ENCODE peak calls at places on chromosomes 1 and 21, in six cellular contexts. V is H1, F is neuronal stem cell, R is mesenchymal stem cell, A is IMR-90, B is H9. O is an unnamed sample. For H3K4me1, the result is how much of the 10 kb centered on the place peaks cover.

GRCh38 chr1:22398656-22399420 is 52.8 kb upstream of the ZBTB40 start:
- DNase-seq in R (no peak), B (no peak), F (no peak), A (no peak), V (no peak), O (no peak)

GRCh38 chr1:148362141-148362929 is 120.8 kb downstream of the PPIAL4G start:
- DNase-seq in A (peak), F (no peak), V (peak), B (peak), R (no peak), O (peak)

GRCh38 chr1:227317541-227318002 is 720 bp downstream of the CDC42BPA start:
- DNase-seq in R (peak), A (peak), B (peak), V (peak), F (peak), O (peak)

GRCh38 chr1:71068325-71069240 is 12.3 kb downstream of the ZRANB2 start:
- DNase-seq in V (no peak), B (no peak), A (no peak), F (no peak), R (no peak), O (no peak)

GRCh38 chr1:112938188-112938587 is 17.8 kb downstream of the SLC16A1 start:
- DNase-seq in V (no peak), F (no peak), A (peak), B (no peak), R (no peak), O (no peak)

GRCh38 chr1:227718932-227719331 is 16.2 kb downstream of the JMJD4 start:
- DNase-seq in R (no peak), F (no peak), V (no peak), B (no peak), A (no peak), O (no peak)

GRCh38 chr1:53850082-53850673 is 12.1 kb upstream of the NDC1 start:
- DNase-seq in R (no peak), V (no peak), F (no peak), A (no peak), B (no peak), O (no peak)

GRCh38 chr1:51998701-51999100 is 8.2 kb upstream of the RAB3B start:
- DNase-seq in B (no peak), A (no peak), V (no peak), R (no peak), F (no peak), O (no peak)

GRCh38 chr1:20184997-20185833 is 681 bp upstream of the UBXN10 start:
- DNase-seq in A (no peak), R (peak), V (no peak), F (no peak), B (no peak), O (peak)

GRCh38 chr1:6270432-6270831 is 9.5 kb upstream of the GPR153 start:
- DNase-seq in F (no peak), A (no peak), B (no peak), V (no peak), R (no peak), O (no peak)

GRCh38 chr1:50422946-50423669 is at the start of gene DMRTA2:
- DNase-seq in F (peak), R (peak), V (peak), B (peak), A (no peak), O (peak)

GRCh38 chr21:36710729-36711048 is 11.8 kb downstream of the SIM2 start:
- DNase-seq in R (no peak), F (peak), B (no peak), V (peak), A (no peak), O (peak)

GRCh38 chr21:38259665-38260064 is 2.9 kb downstream of the KCNJ15 start:
- DNase-seq in V (no peak), B (no peak), A (no peak), R (no peak), F (no peak), O (no peak)

GRCh38 chr1:146034976-146035469 is 13.5 kb upstream of the HJV start:
- DNase-seq in F (peak), V (no peak), R (no peak), A (no peak), B (no peak), O (peak)

GRCh38 chr1:160641323-160642280 is 5.2 kb downstream of the SLAMF1 start:
- DNase-seq in B (no peak), F (no peak), A (no peak), R (no peak), V (no peak), O (no peak)

GRCh38 chr1:160638926-160639325 is 7.9 kb downstream of the SLAMF1 start:
- DNase-seq in F (no peak), V (no peak), R (no peak), A (no peak), B (no peak), O (no peak)

GRCh38 chr1:160642281-160642644 is 4.6 kb downstream of the SLAMF1 start:
- DNase-seq in R (no peak), V (no peak), A (no peak), F (no peak), B (no peak), O (no peak)

GRCh38 chr1:160639652-160640051 is 7.2 kb downstream of the SLAMF1 start:
- DNase-seq in R (no peak), B (no peak), A (no peak), V (no peak), F (no peak), O (no peak)

GRCh38 chr1:160640359-160641123 is 6.3 kb downstream of the SLAMF1 start:
- DNase-seq in V (no peak), R (peak), B (no peak), A (no peak), F (no peak), O (no peak)
- H3K4me1 ChIP-seq in V (under half), R (under half), B (under half), A (under half), F (under half), O (under half)

DNA sequence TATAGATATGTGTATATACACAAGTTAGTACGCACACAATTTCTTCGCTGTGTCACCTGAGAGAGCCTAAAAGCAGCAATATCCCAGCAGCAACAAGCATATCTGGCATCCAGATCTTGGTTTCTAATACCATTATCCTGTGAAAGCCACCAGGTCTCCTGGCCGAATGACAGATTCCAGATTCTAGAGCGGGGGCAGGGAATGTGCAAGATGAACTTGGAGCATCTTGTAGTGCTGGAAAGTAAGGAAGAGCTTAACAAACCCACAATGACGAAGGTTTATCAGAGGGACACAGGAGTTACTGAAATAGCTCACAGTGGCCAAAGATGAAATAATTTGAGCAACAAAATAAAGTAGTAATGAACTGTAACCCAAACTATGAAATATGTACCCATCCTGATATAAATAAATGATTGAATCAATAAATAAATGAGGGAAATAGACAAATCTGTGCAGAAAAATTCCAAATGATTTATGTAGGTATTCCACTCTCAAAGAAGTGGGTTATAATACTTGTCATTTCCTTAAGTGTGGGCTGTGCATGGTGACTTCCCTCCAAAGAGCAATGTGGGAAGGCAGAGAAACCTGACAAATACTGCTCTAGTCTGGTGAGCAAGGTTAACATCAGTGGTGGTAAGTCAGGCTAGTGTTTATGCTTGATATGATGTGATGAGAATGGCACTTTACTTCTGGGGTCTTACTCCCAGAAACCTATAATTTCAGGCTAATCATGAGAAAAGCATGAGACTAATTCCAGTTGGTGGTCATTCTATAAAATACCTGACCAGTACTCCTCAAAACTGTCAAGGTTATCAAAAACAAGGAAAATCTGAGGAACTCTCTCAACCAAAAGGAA is 67.9 kb downstream of the LRRC8D start:
- DNase-seq in A (peak), R (no peak), F (no peak), V (no peak), B (no peak), O (peak)
- H2BK15ac ChIP-seq in A (peak), R (no peak), F (no peak), V (no peak), B (no peak), O (no peak)

DNA sequence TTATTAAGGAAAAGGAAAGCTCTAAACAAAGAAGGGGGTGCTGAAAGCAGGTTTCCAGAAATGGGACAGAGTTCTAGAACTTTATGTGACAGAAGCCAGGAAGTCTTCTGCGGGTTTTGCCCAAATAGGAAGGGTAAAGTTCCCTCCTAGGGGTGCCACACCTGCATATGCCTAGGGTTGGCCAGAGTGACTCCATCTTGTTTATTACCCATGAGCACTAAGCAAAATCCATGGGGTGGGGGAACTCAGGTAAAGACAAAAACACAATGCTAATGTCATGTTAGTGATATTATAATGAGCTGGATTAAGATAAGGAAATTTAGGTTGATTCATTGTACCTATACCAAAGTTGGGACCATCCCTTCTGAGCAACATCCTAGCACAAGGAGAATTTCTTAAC is 1132.7 kb downstream of the KCNT2 start:
- DNase-seq in V (no peak), R (no peak), F (no peak), A (no peak), B (no peak), O (peak)
- H3K4me1 ChIP-seq in V (under half), R (under half), F (under half), A (under half), B (under half), O (under half)

DNA sequence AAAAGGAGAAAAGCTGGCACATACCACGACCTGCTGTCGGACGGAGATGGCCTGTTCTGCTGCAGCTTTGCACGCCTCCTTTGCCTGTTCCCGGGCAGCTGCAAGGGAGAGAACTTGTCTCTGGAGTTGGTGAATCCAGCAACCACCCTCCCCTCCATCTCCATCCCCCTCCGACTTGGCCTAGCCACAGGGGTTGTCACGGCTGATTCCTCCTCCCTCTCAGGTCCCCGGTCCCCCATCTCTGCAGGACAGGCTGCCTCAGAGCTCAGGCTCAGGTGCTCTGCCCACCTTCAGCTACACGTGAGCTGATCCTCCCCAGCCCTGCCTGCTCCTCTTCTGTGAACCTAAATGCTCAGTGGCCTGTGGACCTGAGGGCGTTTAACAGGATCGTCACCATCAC is 11.1 kb upstream of the SRM start:
- DNase-seq in A (no peak), B (no peak), V (no peak), F (no peak), R (no peak), O (no peak)
- H2BK15ac ChIP-seq in A (no peak), B (no peak), V (no peak), F (no peak), R (no peak), O (no peak)

DNA sequence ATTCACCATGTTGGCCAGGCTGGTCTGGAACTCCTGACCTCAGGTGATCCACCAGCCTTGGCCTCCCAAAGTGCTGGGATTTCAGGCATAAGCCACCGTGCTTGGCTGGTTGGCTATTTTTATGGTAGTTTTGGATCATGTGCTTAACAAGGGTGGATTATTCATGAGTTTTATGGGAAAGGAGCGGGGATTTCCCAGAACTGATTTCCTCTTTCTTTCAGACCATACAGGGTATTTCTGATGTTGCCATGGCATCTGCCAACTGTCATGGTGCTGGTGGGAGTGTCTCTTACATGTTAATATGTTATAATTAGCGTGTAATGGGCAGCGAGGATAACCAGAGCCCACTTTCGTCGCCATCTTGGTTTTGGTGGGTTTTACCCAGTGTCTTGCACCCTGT is 3.2 kb downstream of the TRPM2 start:
- DNase-seq in V (no peak), A (no peak), F (no peak), B (no peak), R (no peak), O (no peak)
- H3K4me1 ChIP-seq in V (under half), A (under half), F (under half), B (under half), R (under half), O (under half)

O was measured in mesendoderm.